ENCODE peak calls at places on chromosomes 12 and 14, in six cellular contexts. B is HepG2, G is H1, W is GM12878, D is GM12891, P is K562. S is an unnamed sample.

GRCh38 chr12:26845057-26845666 is 12.2 kb upstream of the ITPR2 start:
- DNase-seq in B (peak; percentile 51), G (no peak), W (no peak), D (no peak), P (no peak), S (no peak)

GRCh38 chr14:61557262-61557661 is 138.1 kb upstream of the HIF1A start:
- DNase-seq in B (no peak), G (no peak), W (no peak), D (no peak), P (no peak), S (no peak)

GRCh38 chr12:42322567-42322966 is 3.3 kb downstream of the ZCRB1 start:
- DNase-seq in B (no peak), G (no peak), W (no peak), D (no peak), P (no peak), S (no peak)

GRCh38 chr14:35134329-35135123 is 12.2 kb downstream of the PRORP start:
- DNase-seq in B (no peak), G (no peak), W (no peak), D (no peak), P (no peak), S (no peak)

GRCh38 chr14:93797536-93797935 is 9.3 kb upstream of the PRIMA1 start:
- DNase-seq in B (no peak), G (no peak), W (no peak), D (no peak), P (no peak), S (no peak)

GRCh38 chr12:96271469-96272199 is 77.5 kb downstream of the ELK3 start:
- DNase-seq in B (no peak), G (no peak), W (no peak), D (no peak), P (no peak), S (no peak)

GRCh38 chr12:96513681-96514080 is 24.3 kb downstream of the CFAP54 start:
- DNase-seq in B (no peak), G (no peak), W (no peak), D (no peak), P (no peak), S (no peak)

GRCh38 chr12:13234045-13234641 is 37.6 kb downstream of the EMP1 start:
- DNase-seq in B (peak; percentile 34), G (peak; percentile 13), W (no peak), D (no peak), P (peak; percentile 14), S (no peak)

GRCh38 chr12:106227641-106228319 is 20.0 kb downstream of the CKAP4 start:
- DNase-seq in B (peak; percentile 47), G (no peak), W (no peak), D (no peak), P (no peak), S (no peak)

GRCh38 chr14:31770271-31770670 is 209.1 kb downstream of the NUBPL start:
- DNase-seq in B (no peak), G (no peak), W (no peak), D (no peak), P (no peak), S (no peak)

GRCh38 chr12:25744334-25744733 is 191.3 kb upstream of the LMNTD1 start:
- DNase-seq in B (no peak), G (no peak), W (no peak), D (no peak), P (no peak), S (no peak)

DNA sequence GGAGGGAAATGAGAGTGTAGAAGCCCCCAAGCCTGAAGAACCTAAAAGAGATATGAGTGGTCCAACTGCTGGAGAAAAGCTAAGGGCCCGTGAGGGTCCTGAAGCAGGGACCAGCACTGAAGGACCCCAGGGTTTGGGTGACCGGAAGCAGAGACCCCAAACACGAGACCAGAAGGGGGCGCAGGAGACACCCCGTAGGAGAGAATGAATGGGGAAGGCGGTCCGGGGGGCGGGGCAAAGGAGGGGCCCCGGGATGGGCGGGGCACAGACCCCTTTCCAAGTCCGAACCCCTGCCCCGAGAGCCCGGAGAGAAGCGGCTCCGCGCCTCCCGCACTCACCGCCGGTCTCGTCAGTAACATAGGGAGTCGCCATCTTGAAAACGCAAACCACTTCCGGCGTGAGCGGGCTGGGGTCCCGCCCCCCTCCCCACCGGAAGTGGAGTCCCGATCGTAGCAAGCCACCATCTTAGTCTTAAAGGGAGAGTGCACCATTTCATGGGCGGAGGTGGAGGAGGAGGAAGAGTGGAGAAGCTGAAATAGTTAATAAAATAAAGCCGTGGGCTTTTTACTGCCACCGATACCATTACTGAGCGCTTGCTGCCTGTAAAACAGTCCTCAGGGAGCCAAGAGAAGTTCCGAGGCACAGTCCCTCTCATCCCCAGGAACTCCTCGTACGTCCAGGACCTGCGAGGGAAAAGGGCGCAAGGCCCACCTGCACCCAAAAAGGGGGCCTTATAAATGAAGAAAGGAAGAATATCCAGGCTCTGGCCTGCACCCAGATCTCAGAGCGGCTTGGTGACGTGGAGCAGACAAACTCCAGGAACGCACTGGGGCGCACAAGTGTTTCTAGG is 731 bp downstream of the PYM1 start:
- DNase-seq in B (peak; percentile 90), G (peak; percentile 84), W (peak; percentile 81), D (peak; percentile 72), P (peak; percentile 96), S (peak; percentile 74)
- TF ChIP-seq POLR2A in B (peak; percentile 56), G (peak; percentile 39), W (peak; percentile 80), D (peak; percentile 65), P (no peak), S (peak; percentile 71)

GRCh38 chr12:94457331-94457730 is 2.3 kb downstream of the CEP83 start:
- DNase-seq in B (no peak), G (no peak), W (no peak), D (no peak), P (no peak), S (no peak)

GRCh38 chr12:94459773-94460593 is at the start of gene CEP83:
- DNase-seq in B (peak; percentile 78), G (peak; percentile 49), W (peak; percentile 80), D (peak; percentile 90), P (peak; percentile 94), S (peak; percentile 92)

GRCh38 chr12:94460594-94460959 is 910 bp upstream of the CEP83 start:
- DNase-seq in B (no peak), G (no peak), W (no peak), D (no peak), P (no peak), S (no peak)

DNA sequence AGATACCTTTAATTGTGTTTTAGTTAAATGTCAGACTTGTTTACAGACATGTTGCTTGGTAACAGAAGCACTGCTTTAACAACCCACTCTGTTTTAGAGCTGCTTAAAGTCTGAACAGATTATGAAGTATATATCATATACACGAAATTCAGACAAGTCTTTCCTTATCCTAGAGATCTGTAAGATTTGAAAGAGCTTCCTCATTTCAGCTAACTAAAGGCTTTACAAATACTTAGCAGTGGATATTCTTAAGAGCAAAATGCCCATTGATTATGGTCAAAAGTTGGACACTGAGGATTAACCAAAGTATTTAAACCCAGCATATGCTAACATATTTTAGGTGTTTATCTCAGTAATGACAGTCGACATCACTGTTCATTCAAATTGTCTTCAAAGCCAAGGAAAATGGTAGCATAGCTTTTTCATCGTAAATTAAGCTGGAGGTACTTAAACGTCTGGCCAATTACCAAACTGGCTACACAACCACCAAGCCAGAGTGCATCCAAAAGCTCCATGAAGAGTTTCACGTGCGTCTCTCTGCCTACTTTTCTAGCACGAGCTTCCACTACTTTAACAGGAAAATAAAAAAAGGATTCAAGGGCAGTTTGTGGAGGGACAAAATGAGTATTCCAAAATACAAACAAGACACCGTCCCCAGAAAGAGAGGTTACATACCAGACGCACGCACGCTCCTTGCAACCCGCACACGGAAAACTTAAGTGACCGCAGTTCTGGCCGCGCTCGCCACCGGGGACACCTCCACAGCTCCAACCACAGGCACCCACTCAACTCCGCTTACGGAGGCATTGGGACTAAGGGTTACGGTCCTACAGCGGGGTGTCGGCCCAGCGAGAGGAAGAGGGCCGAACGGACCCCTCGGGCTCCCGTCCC is 540 bp downstream of the CEP83 start:
- DNase-seq in B (peak; percentile 17), G (no peak), W (no peak), D (no peak), P (peak; percentile 8), S (no peak)
- TF ChIP-seq TAF1 in B (no peak), G (no peak), W (no peak), D (no peak), P (no peak), S (no peak)

GRCh38 chr12:127389923-127390322 is 877.0 kb upstream of the TMEM132C start:
- DNase-seq in B (peak; percentile 3), G (peak; percentile 19), W (no peak), D (no peak), P (no peak), S (no peak)

GRCh38 chr12:127393896-127394295 is 873.1 kb upstream of the TMEM132C start:
- DNase-seq in B (no peak), G (no peak), W (no peak), D (no peak), P (no peak), S (no peak)

GRCh38 chr12:127386723-127387122 is 880.2 kb upstream of the TMEM132C start:
- DNase-seq in B (no peak), G (no peak), W (no peak), D (no peak), P (no peak), S (no peak)

GRCh38 chr12:127393460-127393859 is 873.5 kb upstream of the TMEM132C start:
- DNase-seq in B (no peak), G (no peak), W (no peak), D (no peak), P (no peak), S (no peak)

GRCh38 chr12:127388985-127389384 is 878.0 kb upstream of the TMEM132C start:
- DNase-seq in B (no peak), G (no peak), W (no peak), D (no peak), P (no peak), S (no peak)
- TF ChIP-seq POLR2AphosphoS5 in B (no peak), G (no peak), W (no peak), D (no peak), P (no peak), S (no peak)

GRCh38 chr12:64752833-64753238 is 6.4 kb downstream of the GNS start:
- DNase-seq in B (no peak), G (no peak), W (no peak), D (no peak), P (no peak), S (no peak)
- TF ChIP-seq POLR2A in B (no peak), G (no peak), W (no peak), D (no peak), P (no peak), S (no peak)